ENCODE peak calls at places on chromosomes 1 and 21, in four cellular contexts. E, X, H and U are unnamed samples.

GRCh38 chr1:40784141-40784770 is 669 bp downstream of the KCNQ4 start:
- DNase-seq in E (peak), X (peak), H (no peak), U (peak)

GRCh38 chr1:110616587-110616986 is 10.4 kb upstream of the KCNA2 start:
- DNase-seq in E (peak), X (no peak), H (no peak), U (no peak)

GRCh38 chr1:112083487-112083886 is 94.0 kb upstream of the KCND3 start:
- DNase-seq in E (no peak), X (no peak), H (no peak), U (peak)

GRCh38 chr1:113879459-113880038 is 7.8 kb downstream of the BCL2L15 start:
- DNase-seq in E (no peak), X (no peak), H (no peak), U (no peak)

GRCh38 chr1:208142632-208143390 is 101.4 kb downstream of the PLXNA2 start:
- DNase-seq in E (no peak), X (no peak), H (no peak), U (no peak)

GRCh38 chr1:30286984-30287839 is 436.2 kb downstream of the MATN1 start:
- DNase-seq in E (no peak), X (no peak), H (no peak), U (no peak)

GRCh38 chr1:157966034-157966671 is 27.3 kb upstream of the KIRREL1 start:
- DNase-seq in E (no peak), X (no peak), H (peak), U (no peak)

GRCh38 chr1:26537951-26538352 is 8.4 kb downstream of the RPS6KA1 start:
- DNase-seq in E (peak), X (peak), H (peak), U (peak)

GRCh38 chr1:71399594-71399993 is 318.8 kb upstream of the ZRANB2 start:
- DNase-seq in E (no peak), X (no peak), H (no peak), U (no peak)

GRCh38 chr1:66231162-66232077 is 302.5 kb upstream of the SGIP1 start:
- DNase-seq in E (no peak), X (no peak), H (no peak), U (no peak)

GRCh38 chr1:3902111-3902511 is 2.0 kb upstream of the C1orf174 start:
- DNase-seq in E (no peak), X (no peak), H (no peak), U (no peak)

GRCh38 chr21:43308511-43309283 is 118.2 kb downstream of the SIK1 start:
- DNase-seq in E (no peak), X (no peak), H (no peak), U (no peak)

GRCh38 chr1:73556270-73556669 is 641.7 kb downstream of the LRRIQ3 start:
- DNase-seq in E (no peak), X (no peak), H (no peak), U (no peak)

GRCh38 chr1:198876371-198876871 is 237.6 kb downstream of the PTPRC start:
- DNase-seq in E (no peak), X (no peak), H (no peak), U (peak)

GRCh38 chr1:20229191-20229590 is 42.9 kb upstream of the PLA2G2C start:
- DNase-seq in E (no peak), X (no peak), H (no peak), U (no peak)

GRCh38 chr1:194929376-194929775 is 1678.9 kb downstream of the KCNT2 start:
- DNase-seq in E (no peak), X (no peak), H (no peak), U (no peak)

GRCh38 chr1:195604287-195604686 is 1004.0 kb downstream of the KCNT2 start:
- DNase-seq in E (no peak), X (no peak), H (no peak), U (no peak)

GRCh38 chr1:198577444-198577843 is 37.0 kb upstream of the ATP6V1G3 start:
- DNase-seq in E (no peak), X (no peak), H (no peak), U (no peak)

GRCh38 chr1:75791022-75791421 is 5.0 kb downstream of the RABGGTB start:
- DNase-seq in E (no peak), X (no peak), H (no peak), U (no peak)

GRCh38 chr1:209875510-209875909 is 47.7 kb downstream of the UTP25 start:
- DNase-seq in E (no peak), X (peak), H (peak), U (peak)

GRCh38 chr1:17611991-17612390 is 72.5 kb downstream of the ARHGEF10L start:
- DNase-seq in E (no peak), X (no peak), H (no peak), U (no peak)

GRCh38 chr1:101907264-101907663 is 89.5 kb downstream of the OLFM3 start:
- DNase-seq in E (no peak), X (no peak), H (no peak), U (no peak)

GRCh38 chr1:11515403-11516300 is 36.7 kb downstream of the DISP3 start:
- DNase-seq in E (no peak), X (peak), H (no peak), U (no peak)

GRCh38 chr1:77881099-77881498 is 7.3 kb upstream of the NEXN start:
- DNase-seq in E (no peak), X (no peak), H (no peak), U (no peak)

GRCh38 chr1:38088366-38088765 is 41.8 kb upstream of the POU3F1 start:
- DNase-seq in E (no peak), X (no peak), H (peak), U (no peak)

GRCh38 chr1:6743189-6744101 is 41.8 kb upstream of the CAMTA1 start:
- DNase-seq in E (no peak), X (peak), H (no peak), U (no peak)

GRCh38 chr1:74773540-74773939 is 40.6 kb downstream of the TYW3 start:
- DNase-seq in E (no peak), X (no peak), H (no peak), U (no peak)

GRCh38 chr1:100132566-100133477 is at the start of the genes SASS6 and TRMT13:
- DNase-seq in E (peak), X (peak), H (peak), U (peak)

GRCh38 chr1:178784131-178784536 is 59.1 kb downstream of the RALGPS2 start:
- DNase-seq in E (no peak), X (no peak), H (no peak), U (no peak)

GRCh38 chr1:44592208-44593145 is 81.8 kb downstream of the TMEM53 start:
- DNase-seq in E (no peak), X (peak), H (no peak), U (no peak)

GRCh38 chr1:60897003-60897402 is 185.4 kb upstream of the NFIA start:
- DNase-seq in E (no peak), X (no peak), H (no peak), U (no peak)

GRCh38 chr1:62304515-62304914 is 14.7 kb downstream of the KANK4 start:
- DNase-seq in E (no peak), X (no peak), H (no peak), U (no peak)

GRCh38 chr1:39977202-39977601 is 22.3 kb downstream of the MFSD2A start:
- DNase-seq in E (no peak), X (no peak), H (no peak), U (no peak)

GRCh38 chr1:26285366-26286063 is 5.6 kb downstream of the SH3BGRL3 start:
- DNase-seq in E (peak), X (peak), H (peak), U (peak)

GRCh38 chr1:203271018-203271743 is 34.1 kb upstream of the BTG2 start:
- DNase-seq in E (peak), X (peak), H (no peak), U (peak)

GRCh38 chr1:94043738-94044289 is 77.1 kb downstream of the ABCA4 start:
- DNase-seq in E (no peak), X (no peak), H (no peak), U (no peak)

GRCh38 chr1:14598007-14598497 is 433 bp upstream of the KAZN start:
- DNase-seq in E (peak), X (peak), H (no peak), U (peak)

GRCh38 chr1:161193561-161194235 is 5.2 kb downstream of the ADAMTS4 start:
- DNase-seq in E (no peak), X (no peak), H (no peak), U (no peak)

GRCh38 chr1:246147471-246148461 is 359.3 kb downstream of the SMYD3 start:
- DNase-seq in E (no peak), X (no peak), H (no peak), U (no peak)

DNA sequence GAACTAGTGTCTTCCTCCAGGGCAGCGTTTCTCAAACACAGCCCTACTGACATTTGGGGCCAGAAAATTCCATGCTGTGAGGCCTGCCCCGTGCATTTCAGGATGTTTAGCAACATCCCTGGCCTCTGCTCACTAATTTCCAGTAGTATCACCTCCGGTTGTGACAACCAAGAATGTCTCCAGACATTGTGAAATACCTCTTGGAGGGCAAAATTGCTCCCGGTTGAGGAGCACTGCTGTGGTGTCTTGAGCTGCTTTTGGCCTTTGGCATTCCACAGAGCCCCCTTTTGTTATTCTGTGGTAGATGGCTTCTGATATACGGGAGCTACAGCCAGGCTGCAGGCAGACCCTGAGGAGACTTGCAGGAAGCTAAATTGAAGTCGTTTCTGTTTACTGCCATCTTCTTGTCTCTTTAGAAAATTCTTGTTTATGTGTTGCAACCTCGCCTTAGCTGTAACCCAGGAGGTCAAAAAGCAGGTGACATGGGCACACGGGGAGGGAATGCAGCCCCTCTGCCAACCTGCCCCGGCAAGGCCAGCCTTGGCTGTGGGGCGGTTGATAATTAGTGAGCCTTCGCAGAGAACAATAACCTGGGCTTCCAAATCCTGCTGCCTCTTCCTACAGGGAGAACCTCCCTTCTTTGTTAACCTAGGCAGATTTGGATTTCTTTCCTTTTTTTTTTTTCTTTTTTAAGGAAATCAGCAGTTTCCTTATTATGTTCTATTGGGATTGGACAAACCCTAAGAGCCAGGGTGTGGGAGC is 74.7 kb upstream of the AKT3 start:
- DNase-seq in E (no peak), X (no peak), H (no peak), U (no peak)
- TF ChIP-seq ELF4 in E (no peak), X (no peak), H (no peak), U (no peak)

DNA sequence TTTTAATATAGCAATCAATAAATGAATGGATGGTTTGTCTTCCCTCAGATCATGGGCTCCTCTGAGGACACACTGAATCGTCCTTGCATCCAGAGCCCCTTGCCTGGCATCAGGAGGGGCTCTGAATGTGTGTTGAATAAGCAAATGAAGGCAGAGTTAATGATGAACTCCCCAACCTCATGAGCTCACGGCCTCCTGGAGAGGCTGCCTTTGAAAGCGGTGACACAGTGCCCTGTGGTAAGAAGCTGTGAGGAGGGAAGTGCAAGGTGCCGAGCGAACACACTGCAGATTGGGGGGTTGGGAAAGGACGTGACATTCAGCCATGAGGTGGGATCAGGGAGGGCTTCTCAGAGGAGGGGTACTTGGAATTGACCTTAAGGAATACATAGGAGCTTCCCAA is 3.2 kb upstream of the PARS2 start:
- DNase-seq in E (no peak), X (no peak), H (no peak), U (no peak)
- TF ChIP-seq SP1 in E (no peak), X (no peak), H (no peak), U (no peak)

GRCh38 chr1:97457446-97458089 is 463.3 kb downstream of the DPYD start:
- DNase-seq in E (no peak), X (no peak), H (no peak), U (no peak)
- TF ChIP-seq ELF4 in E (no peak), X (no peak), H (no peak), U (no peak)

DNA sequence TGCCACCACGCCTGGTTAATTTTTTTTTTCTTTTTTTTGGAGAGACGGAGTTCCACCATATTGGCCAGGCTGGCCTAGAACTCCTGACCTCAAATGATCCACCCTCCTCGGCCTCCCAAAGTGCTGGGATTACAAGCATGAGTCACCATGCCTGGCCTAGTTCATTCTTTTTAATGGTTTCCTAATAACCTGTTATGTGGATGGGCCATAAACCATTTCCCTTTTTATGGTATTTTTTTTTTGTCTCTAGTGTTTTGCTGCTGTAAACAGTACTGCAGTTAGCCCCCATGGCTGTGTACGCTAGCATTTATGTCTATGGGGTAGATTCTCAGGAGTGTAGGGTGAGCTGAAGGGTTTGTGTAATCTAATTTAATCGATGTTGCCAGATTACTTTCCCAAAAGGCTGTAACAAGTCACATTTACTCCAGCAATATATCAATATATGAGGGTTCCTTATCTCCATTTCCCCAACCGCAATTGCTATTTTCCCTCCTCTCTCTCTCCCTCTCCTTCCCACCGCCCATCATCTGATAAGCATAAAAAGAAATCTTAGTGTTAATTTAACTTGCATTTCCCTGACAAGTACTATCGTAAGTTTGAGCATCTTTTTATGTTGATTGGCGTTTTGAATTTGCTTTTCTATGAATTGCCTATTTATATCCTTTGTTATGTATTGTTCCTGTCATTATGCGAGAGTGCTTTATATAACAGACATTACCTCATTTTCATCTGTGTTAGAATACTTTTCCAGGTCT is 28.7 kb downstream of the RCSD1 start:
- DNase-seq in E (no peak), X (no peak), H (no peak), U (peak)
- TF ChIP-seq SP1 in E (no peak), X (no peak), H (no peak), U (no peak)